ENCODE peak calls at places on chromosomes 13 and 19, in five cellular contexts. K, V, R, H and M are unnamed samples.

GRCh38 chr19:8571006-8571411 is 6.2 kb downstream of the MYO1F start:
- DNase-seq in K (no peak), V (no peak), R (no peak), H (no peak), M (peak; percentile 76)

GRCh38 chr13:39047560-39047959 is 9.3 kb downstream of the NHLRC3 start:
- DNase-seq in K (no peak), V (no peak), R (no peak), H (no peak), M (no peak)

GRCh38 chr13:54637377-54637776 is 1608.8 kb downstream of the OLFM4 start:
- DNase-seq in K (no peak), V (no peak), R (no peak), H (no peak), M (no peak)

GRCh38 chr13:21176982-21177284 is 475 bp downstream of the MRPL57 start:
- DNase-seq in K (no peak), V (no peak), R (no peak), H (no peak), M (no peak)

GRCh38 chr13:28478127-28478526 is 16.8 kb downstream of the FLT1 start:
- DNase-seq in K (no peak), V (no peak), R (no peak), H (no peak), M (no peak)

GRCh38 chr19:14081797-14082674 is 3.5 kb downstream of the C19orf67 start:
- DNase-seq in K (peak; percentile 86), V (peak; percentile 61), R (peak; percentile 59), H (peak; percentile 53), M (peak; percentile 89)

GRCh38 chr13:45361596-45362206 is 20.7 kb upstream of the TPT1 start:
- DNase-seq in K (peak; percentile 40), V (no peak), R (no peak), H (no peak), M (peak; percentile 19)

GRCh38 chr13:59354665-59355064 is 809.1 kb downstream of the DIAPH3 start:
- DNase-seq in K (no peak), V (no peak), R (no peak), H (no peak), M (no peak)

GRCh38 chr19:23070353-23070781 is 46.5 kb upstream of the ZNF730 start:
- DNase-seq in K (no peak), V (peak; percentile 61), R (peak; percentile 33), H (peak; percentile 31), M (no peak)

GRCh38 chr13:99553033-99553432 is 51.8 kb downstream of the TM9SF2 start:
- DNase-seq in K (no peak), V (no peak), R (no peak), H (no peak), M (no peak)

GRCh38 chr13:60312851-60313505 is 84.0 kb upstream of the TDRD3 start:
- DNase-seq in K (no peak), V (no peak), R (no peak), H (no peak), M (no peak)

GRCh38 chr13:113804703-113805430 is 45.8 kb downstream of the TMEM255B start:
- DNase-seq in K (peak; percentile 59), V (no peak), R (no peak), H (no peak), M (peak; percentile 59)

GRCh38 chr13:92640936-92641335 is 585.7 kb upstream of the GPC6 start:
- DNase-seq in K (no peak), V (no peak), R (no peak), H (no peak), M (no peak)

GRCh38 chr13:40170091-40170490 is 496.4 kb downstream of the FOXO1 start:
- DNase-seq in K (no peak), V (no peak), R (no peak), H (no peak), M (no peak)

GRCh38 chr19:14580623-14581237 is 2.2 kb upstream of the CLEC17A start:
- DNase-seq in K (no peak), V (no peak), R (no peak), H (no peak), M (no peak)

GRCh38 chr13:45086484-45086883 is 33.8 kb upstream of the GTF2F2 start:
- DNase-seq in K (no peak), V (no peak), R (no peak), H (no peak), M (no peak)

GRCh38 chr13:25901460-25902376 is 150.1 kb downstream of the SHISA2 start:
- DNase-seq in K (no peak), V (no peak), R (no peak), H (no peak), M (no peak)

GRCh38 chr19:17353386-17353785 is 16.0 kb downstream of the GTPBP3 start:
- DNase-seq in K (no peak), V (no peak), R (no peak), H (no peak), M (no peak)

GRCh38 chr19:19321143-19321577 is 531 bp downstream of the MAU2 start:
- DNase-seq in K (no peak), V (no peak), R (no peak), H (no peak), M (no peak)

GRCh38 chr13:45055902-45056648 is 64.2 kb upstream of the GTF2F2 start:
- DNase-seq in K (no peak), V (no peak), R (no peak), H (no peak), M (no peak)

DNA sequence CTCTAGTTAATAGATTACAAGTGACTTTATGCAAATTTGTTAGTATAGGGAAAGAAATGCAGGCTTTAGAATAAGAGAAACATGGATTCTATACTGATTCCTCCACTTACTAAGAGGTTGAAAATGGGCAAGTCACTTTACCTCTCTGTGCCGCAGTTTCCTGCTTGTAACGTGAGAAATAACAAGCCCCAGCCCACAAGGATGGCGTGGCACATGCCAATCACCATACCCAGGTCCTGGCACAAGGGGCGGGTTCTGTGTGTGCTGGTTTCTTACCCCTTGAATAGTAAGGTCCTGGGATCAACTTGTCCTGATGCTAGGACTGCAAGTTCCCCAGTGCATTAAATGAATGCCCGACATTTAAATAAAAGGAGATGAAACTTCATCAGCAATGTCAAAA is 8.0 kb upstream of the SIGLEC9 start:
- DNase-seq in K (no peak), V (no peak), R (no peak), H (no peak), M (no peak)
- H3K36me3 ChIP-seq in K (no peaks in the 10 kb centered on the region), V (no peaks in the 10 kb centered on the region), R (no peaks in the 10 kb centered on the region), H (no peaks in the 10 kb centered on the region), M (no peaks in the 10 kb centered on the region)

DNA sequence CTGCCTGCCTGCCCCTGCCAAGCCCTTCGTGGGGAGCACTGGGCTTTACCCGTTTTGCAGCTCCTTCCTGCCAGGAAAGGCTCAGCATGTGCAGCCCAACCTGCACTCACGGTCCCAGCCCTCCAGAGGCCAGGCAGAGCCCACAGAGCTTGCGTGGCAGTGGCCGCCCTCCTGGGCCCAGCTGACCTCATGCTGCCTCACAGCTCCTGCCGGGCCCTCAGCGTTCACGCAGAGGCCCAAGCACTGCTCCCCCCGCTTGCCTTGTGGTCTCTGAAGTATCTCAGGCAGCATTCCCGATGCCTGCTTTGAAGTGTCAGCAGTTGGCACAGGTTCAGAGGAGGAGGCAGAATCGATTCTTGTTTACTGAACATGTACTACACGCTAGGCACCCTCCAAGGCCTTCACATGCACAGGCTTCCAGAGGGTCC is 32.5 kb downstream of the CAPN12 start:
- DNase-seq in K (peak; percentile 87), V (no peak), R (peak; percentile 60), H (peak; percentile 57), M (no peak)
- H3K36me3 ChIP-seq in K (peaks cover 15% of the 10 kb centered on the region), V (peaks cover 99% of the 10 kb centered on the region), R (no peaks in the 10 kb centered on the region), H (peaks cover 82% of the 10 kb centered on the region), M (peaks cover 100% of the 10 kb centered on the region)

DNA sequence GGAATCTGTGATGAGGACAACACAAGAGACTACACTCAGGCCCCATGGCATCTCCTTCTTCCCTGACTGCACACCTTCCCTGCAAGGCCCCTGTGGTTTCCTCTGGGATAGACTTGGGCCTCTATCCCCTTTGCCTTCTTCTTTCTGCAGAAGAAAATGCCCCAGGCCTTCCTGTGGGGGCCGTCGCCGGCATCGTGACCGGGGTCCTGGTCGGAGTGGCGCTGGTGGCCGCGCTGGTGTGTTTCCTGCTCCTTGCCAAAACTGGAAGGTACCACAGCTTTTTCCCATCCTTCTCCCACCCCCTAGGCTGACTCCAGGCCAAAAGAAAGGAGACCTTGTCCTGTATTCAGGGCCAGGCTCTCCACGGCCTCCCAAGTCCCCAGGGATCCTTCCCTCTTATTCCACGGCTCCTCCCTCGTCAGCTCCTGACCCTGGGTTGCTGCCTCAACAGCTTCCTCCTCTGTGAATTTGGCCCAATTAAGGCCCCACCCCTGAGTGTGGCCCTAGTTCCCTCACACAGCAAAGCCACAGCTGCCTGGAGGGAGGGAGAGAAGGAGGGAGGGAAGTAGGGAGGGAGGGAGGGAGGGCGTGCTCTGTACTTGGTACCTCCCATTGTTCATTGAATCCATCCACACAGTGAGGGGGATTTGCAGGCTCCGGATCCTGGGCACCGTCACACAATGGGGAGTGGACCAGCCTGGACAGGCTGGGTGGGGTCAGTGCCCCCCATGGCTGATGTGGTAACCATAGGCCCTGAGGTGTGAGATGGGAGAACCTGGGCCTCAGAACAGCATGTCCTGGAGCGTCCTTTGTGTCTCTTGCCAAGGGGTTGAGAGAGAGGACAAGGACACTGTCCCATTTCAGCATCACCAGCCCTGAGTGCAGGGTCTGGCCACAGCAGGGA is 12.5 kb downstream of the CEACAM3 start:
- DNase-seq in K (peak; percentile 70), V (no peak), R (peak; percentile 23), H (peak; percentile 27), M (peak; percentile 65)
- H3K36me3 ChIP-seq in K (no peaks in the 10 kb centered on the region), V (no peaks in the 10 kb centered on the region), R (no peaks in the 10 kb centered on the region), H (no peaks in the 10 kb centered on the region), M (no peaks in the 10 kb centered on the region)

DNA sequence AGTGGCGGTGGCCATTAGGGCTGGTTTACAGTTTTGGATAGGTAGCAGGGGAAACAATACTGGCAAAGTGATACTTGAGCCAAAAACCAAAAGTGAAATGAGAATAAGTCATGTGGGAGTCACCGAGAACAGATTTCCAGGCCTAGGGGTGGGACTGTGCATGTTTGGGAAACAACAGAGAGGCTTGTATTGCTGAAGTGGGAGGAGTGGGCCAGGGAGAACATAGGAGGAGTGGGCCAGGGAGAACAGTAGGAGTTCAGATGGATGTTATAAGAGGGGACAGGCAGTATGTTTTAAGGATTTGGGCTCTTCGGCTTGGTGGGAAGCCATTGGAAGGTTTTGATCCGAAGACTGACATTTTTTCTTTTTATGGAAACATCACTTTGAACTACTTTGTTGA is 35.5 kb downstream of the AKAP11 start:
- DNase-seq in K (no peak), V (no peak), R (no peak), H (no peak), M (no peak)
- H3K36me3 ChIP-seq in K (peaks cover 3% of the 10 kb centered on the region), V (peaks cover 16% of the 10 kb centered on the region), R (no peaks in the 10 kb centered on the region), H (peaks cover 29% of the 10 kb centered on the region), M (peaks cover 46% of the 10 kb centered on the region)

GRCh38 chr13:97108535-97108910 is 113.6 kb upstream of the MBNL2 start:
- DNase-seq in K (no peak), V (no peak), R (no peak), H (no peak), M (no peak)
- H3K36me3 ChIP-seq in K (no peaks in the 10 kb centered on the region), V (no peaks in the 10 kb centered on the region), R (no peaks in the 10 kb centered on the region), H (no peaks in the 10 kb centered on the region), M (no peaks in the 10 kb centered on the region)

GRCh38 chr19:1421218-1421957 is 14.0 kb downstream of the DAZAP1 start:
- DNase-seq in K (no peak), V (no peak), R (no peak), H (no peak), M (no peak)
- H3K36me3 ChIP-seq in K (no peaks in the 10 kb centered on the region), V (peaks cover 61% of the 10 kb centered on the region), R (peaks cover 5% of the 10 kb centered on the region), H (peaks cover 73% of the 10 kb centered on the region), M (peaks cover 80% of the 10 kb centered on the region)